ENCODE peak calls at places on chromosomes 16 and 17, in ten cellular contexts. Z is fibroblast of pulmonary artery; E is NCI-H460; L is iris pigment epithelial cell; I is hippocampal formation; J is keratinocyte; B is left ventricle myocardium inferior; U is D341Med; R is HTR-8/SVneo; D is stimulated activated CD8-positive, alpha-beta memory T cell treated with anti-CD3 and anti-CD28 coated beads, Interleukin-15, amount 100 ng/mL, for 48 hours. T is an unnamed sample.

GRCh38 chr16:54453863-54454262 is 167.3 kb upstream of the IRX3 start:
- DNase-seq in J (no peak), B (no peak), L (no peak), U (no peak), D (no peak), E (no peak), R (no peak), I (no peak), Z (no peak), T (no peak)

GRCh38 chr17:48310748-48311213 is 119.2 kb downstream of the SKAP1 start:
- DNase-seq in I (no peak), U (peak), D (no peak), B (no peak), Z (no peak), E (no peak), L (no peak), J (no peak), R (no peak), T (no peak)

GRCh38 chr17:62178579-62178978 is 113.5 kb upstream of the MED13 start:
- DNase-seq in U (no peak), D (no peak), R (peak), B (no peak), I (no peak), L (peak), E (no peak), J (no peak), Z (peak), T (no peak)

GRCh38 chr16:3934491-3935185 is 54.1 kb upstream of the CREBBP start:
- DNase-seq in L (no peak), U (no peak), R (no peak), D (no peak), B (no peak), I (no peak), J (no peak), E (no peak), Z (no peak), T (no peak)

GRCh38 chr17:71461504-71462197 is 659.2 kb upstream of the SOX9 start:
- DNase-seq in I (no peak), U (no peak), Z (no peak), R (no peak), E (no peak), D (no peak), L (no peak), B (no peak), J (no peak), T (no peak)

GRCh38 chr17:61144876-61145564 is 254.6 kb upstream of the TBX2 start:
- DNase-seq in I (no peak), U (no peak), E (no peak), Z (peak), D (no peak), L (no peak), J (no peak), B (no peak), R (no peak), T (no peak)

GRCh38 chr17:50263293-50264262 is 10.7 kb upstream of the TMEM92 start:
- DNase-seq in R (no peak), Z (no peak), J (no peak), U (peak), E (no peak), I (no peak), L (no peak), B (no peak), D (no peak), T (no peak)

GRCh38 chr16:69448470-69449193 is 24.2 kb downstream of the CYB5B start:
- DNase-seq in D (no peak), U (peak), E (no peak), J (no peak), L (peak), B (no peak), I (no peak), Z (peak), R (no peak), T (no peak)

GRCh38 chr17:72976971-72977767 is 115.3 kb downstream of the SLC39A11 start:
- DNase-seq in B (peak), U (no peak), L (peak), Z (peak), I (peak), J (no peak), E (no peak), D (no peak), R (peak), T (no peak)

GRCh38 chr16:49352923-49353322 is 20.7 kb upstream of the C16orf78 start:
- DNase-seq in I (no peak), J (no peak), R (no peak), U (no peak), E (peak), L (peak), Z (no peak), D (no peak), B (no peak), T (no peak)

GRCh38 chr17:28413804-28414203 is 7.8 kb upstream of the SLC46A1 start:
- DNase-seq in Z (no peak), U (no peak), I (no peak), B (no peak), D (no peak), L (no peak), E (no peak), R (no peak), J (no peak), T (no peak)

GRCh38 chr17:76014925-76015261 is 12.2 kb downstream of the EVPL start:
- DNase-seq in Z (no peak), L (no peak), E (no peak), D (no peak), I (no peak), J (no peak), U (no peak), R (no peak), B (no peak), T (no peak)

GRCh38 chr16:61195006-61195405 is 841.2 kb downstream of the CDH8 start:
- DNase-seq in B (no peak), I (no peak), U (no peak), E (no peak), D (no peak), R (no peak), J (no peak), L (no peak), Z (no peak), T (no peak)

GRCh38 chr16:30641378-30641982 is 9.3 kb upstream of the PRR14 start:
- DNase-seq in I (no peak), J (no peak), Z (no peak), D (no peak), R (no peak), U (no peak), L (no peak), E (no peak), B (no peak), T (no peak)

GRCh38 chr16:79171504-79172240 is 428.9 kb downstream of the MAF start:
- DNase-seq in Z (no peak), D (no peak), U (no peak), L (no peak), I (no peak), B (no peak), R (no peak), J (no peak), E (no peak), T (no peak)

GRCh38 chr16:78775161-78775561 is 675.7 kb downstream of the WWOX start:
- DNase-seq in Z (no peak), B (no peak), I (no peak), R (no peak), L (no peak), E (no peak), U (no peak), J (no peak), D (peak), T (no peak)

GRCh38 chr17:40060887-40061480 is 1.8 kb upstream of the THRA start:
- DNase-seq in R (no peak), I (no peak), E (no peak), Z (no peak), U (no peak), J (no peak), D (no peak), B (no peak), L (no peak), T (no peak)

GRCh38 chr17:78360371-78361226 is 722 bp upstream of the SOCS3 start:
- DNase-seq in D (peak), J (no peak), B (peak), I (peak), L (peak), Z (peak), R (peak), E (peak), U (peak), T (no peak)

GRCh38 chr17:77346765-77347164 is 206.0 kb downstream of the SEC14L1 start:
- DNase-seq in B (no peak), Z (no peak), R (no peak), U (no peak), L (no peak), D (no peak), E (no peak), I (no peak), J (no peak), T (no peak)

GRCh38 chr17:44688675-44689491 is 693 bp downstream of the CCDC43 start:
- DNase-seq in I (no peak), J (no peak), B (no peak), Z (peak), L (no peak), D (no peak), R (peak), U (no peak), E (no peak), T (no peak)

GRCh38 chr17:77637807-77638182 is 320.7 kb upstream of the TNRC6C start:
- DNase-seq in L (no peak), J (no peak), R (no peak), I (no peak), U (no peak), Z (no peak), B (no peak), D (no peak), E (no peak), T (no peak)

GRCh38 chr17:55672585-55673501 is 49.8 kb downstream of the TMEM100 start:
- DNase-seq in I (no peak), E (no peak), D (no peak), Z (no peak), B (no peak), U (no peak), J (no peak), L (no peak), R (no peak), T (no peak)

GRCh38 chr16:87556941-87557459 is 45.3 kb upstream of the JPH3 start:
- DNase-seq in R (no peak), U (no peak), Z (peak), D (no peak), E (no peak), I (no peak), L (no peak), B (peak), J (no peak), T (no peak)

GRCh38 chr17:59786536-59787319 is 79.3 kb downstream of the VMP1 start:
- DNase-seq in R (peak), U (no peak), D (peak), E (peak), I (peak), J (peak), B (no peak), L (peak), Z (peak), T (peak)

GRCh38 chr16:57091990-57092785 is at the start of gene CPNE2:
- DNase-seq in R (peak), U (peak), E (peak), D (no peak), Z (peak), B (peak), L (peak), J (no peak), I (peak), T (no peak)

GRCh38 chr17:45143767-45144198 is 4.5 kb upstream of the HEXIM1 start:
- DNase-seq in Z (peak), R (no peak), I (peak), U (peak), E (no peak), D (peak), L (peak), B (peak), J (no peak), T (no peak)

GRCh38 chr17:73304971-73305786 is 6.6 kb downstream of the CDC42EP4 start:
- DNase-seq in L (peak), J (no peak), B (peak), U (no peak), D (no peak), I (no peak), E (peak), R (peak), Z (peak), T (no peak)

GRCh38 chr17:72126575-72127486 is 6.0 kb downstream of the SOX9 start:
- DNase-seq in D (no peak), E (no peak), J (peak), L (peak), Z (peak), U (no peak), R (peak), B (no peak), I (no peak), T (no peak)

GRCh38 chr17:17119533-17119932 is 77.3 kb downstream of the MPRIP start:
- DNase-seq in L (peak), J (no peak), R (no peak), U (no peak), I (no peak), D (peak), Z (peak), E (no peak), B (no peak), T (peak)

T was measured in epithelial cell of prostate.